ENCODE peak calls at places on chromosomes 13 and 19, in five cellular contexts. One of them, this sample, is unnamed.

GRCh38 chr13:44627441-44627840 is 51.3 kb upstream of the TSC22D1 start:
- DNase-seq in A549: no peak
- DNase-seq in H1: no peak
- DNase-seq in HepG2: no peak
- DNase-seq in GM12878: no peak
- DNase-seq in this sample: no peak

GRCh38 chr19:6476155-6476895 is 5.3 kb downstream of the DENND1C start:
- DNase-seq in A549: peak
- DNase-seq in H1: peak
- DNase-seq in HepG2: peak
- DNase-seq in GM12878: no peak
- DNase-seq in this sample: peak

GRCh38 chr19:56350416-56351045 is 35.9 kb upstream of the ZSCAN5A start:
- DNase-seq in A549: peak
- DNase-seq in H1: no peak
- DNase-seq in HepG2: peak
- DNase-seq in GM12878: peak
- DNase-seq in this sample: peak

GRCh38 chr13:99756281-99756680 is 215.3 kb downstream of the ZIC5 start:
- DNase-seq in A549: no peak
- DNase-seq in H1: no peak
- DNase-seq in HepG2: peak
- DNase-seq in GM12878: no peak
- DNase-seq in this sample: no peak

GRCh38 chr19:54316746-54317107 is 3.8 kb upstream of the LILRA5 start:
- DNase-seq in A549: no peak
- DNase-seq in H1: peak
- DNase-seq in HepG2: no peak
- DNase-seq in GM12878: no peak
- DNase-seq in this sample: no peak

GRCh38 chr19:41872384-41872774 is 4.7 kb upstream of the CD79A start:
- DNase-seq in A549: no peak
- DNase-seq in H1: no peak
- DNase-seq in HepG2: no peak
- DNase-seq in GM12878: no peak
- DNase-seq in this sample: no peak

GRCh38 chr13:48891586-48891985 is 84.1 kb upstream of the FNDC3A start:
- DNase-seq in A549: no peak
- DNase-seq in H1: no peak
- DNase-seq in HepG2: peak
- DNase-seq in GM12878: no peak
- DNase-seq in this sample: no peak

GRCh38 chr13:79767126-79767525 is 286.2 kb downstream of the NDFIP2 start:
- DNase-seq in A549: no peak
- DNase-seq in H1: no peak
- DNase-seq in HepG2: no peak
- DNase-seq in GM12878: no peak
- DNase-seq in this sample: no peak

GRCh38 chr13:66415444-66415843 is 814.7 kb downstream of the PCDH9 start:
- DNase-seq in A549: no peak
- DNase-seq in H1: no peak
- DNase-seq in HepG2: no peak
- DNase-seq in GM12878: no peak
- DNase-seq in this sample: no peak

GRCh38 chr19:47376589-47377144 is 27.6 kb downstream of the DHX34 start:
- DNase-seq in A549: no peak
- DNase-seq in H1: no peak
- DNase-seq in HepG2: no peak
- DNase-seq in GM12878: no peak
- DNase-seq in this sample: no peak

GRCh38 chr19:20186163-20186562 is 19.1 kb downstream of the ZNF486 start:
- DNase-seq in A549: no peak
- DNase-seq in H1: no peak
- DNase-seq in HepG2: no peak
- DNase-seq in GM12878: no peak
- DNase-seq in this sample: no peak

GRCh38 chr19:50184196-50184595 is 19.2 kb upstream of the MYH14 start:
- DNase-seq in A549: no peak
- DNase-seq in H1: no peak
- DNase-seq in HepG2: no peak
- DNase-seq in GM12878: no peak
- DNase-seq in this sample: no peak

GRCh38 chr13:93146584-93147292 is 79.9 kb upstream of the GPC6 start:
- DNase-seq in A549: no peak
- DNase-seq in H1: no peak
- DNase-seq in HepG2: no peak
- DNase-seq in GM12878: no peak
- DNase-seq in this sample: no peak

GRCh38 chr13:23621316-23621645 is 51.1 kb downstream of the TNFRSF19 start:
- DNase-seq in A549: peak
- DNase-seq in H1: no peak
- DNase-seq in HepG2: peak
- DNase-seq in GM12878: no peak
- DNase-seq in this sample: no peak

GRCh38 chr19:4012975-4013634 is 5.6 kb downstream of the PIAS4 start:
- DNase-seq in A549: no peak
- DNase-seq in H1: no peak
- DNase-seq in HepG2: no peak
- DNase-seq in GM12878: no peak
- DNase-seq in this sample: no peak

DNA sequence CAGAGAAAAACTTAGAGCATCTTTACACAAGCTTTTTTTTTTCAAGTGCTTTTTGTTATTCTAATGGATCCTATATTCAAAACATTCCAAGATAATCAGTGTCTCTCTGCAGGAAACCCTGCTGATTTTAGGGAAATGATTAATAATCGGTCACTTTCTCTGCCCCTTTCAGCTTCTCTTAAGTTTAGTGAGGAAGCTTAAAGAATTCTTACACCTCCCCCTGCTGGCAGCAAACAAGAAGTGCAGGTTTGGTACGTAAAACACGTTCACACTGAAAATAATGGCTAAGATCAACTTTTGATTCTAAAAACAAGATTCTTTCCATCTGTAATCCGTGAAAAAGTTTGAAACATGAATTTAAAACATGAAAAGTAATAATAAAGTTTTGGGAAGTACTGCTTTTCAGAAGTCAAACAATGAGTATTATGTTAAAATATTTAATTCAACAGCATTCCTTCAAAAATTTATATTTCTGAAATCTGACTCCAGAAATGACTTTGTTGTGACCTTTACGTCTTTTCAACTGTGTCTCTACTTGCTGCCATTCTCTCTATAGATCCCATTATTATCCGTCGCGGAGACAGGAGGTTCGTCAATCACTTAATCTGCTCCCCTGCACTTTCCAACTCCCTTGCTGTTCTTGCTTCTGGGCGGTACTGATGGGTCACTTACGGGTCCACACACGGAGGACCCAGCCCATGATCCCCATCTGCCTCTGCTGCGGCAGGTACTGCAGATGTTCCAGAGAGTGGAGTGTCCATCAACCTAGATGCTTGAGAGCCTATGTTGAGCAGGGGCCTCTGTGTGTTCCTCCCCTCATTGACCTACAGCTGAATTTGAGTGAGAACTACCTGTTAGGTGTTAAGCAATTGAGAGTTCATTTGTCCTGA is 203.1 kb upstream of the EDNRB start:
- DNase-seq in A549: peak
- DNase-seq in H1: no peak
- DNase-seq in HepG2: peak
- DNase-seq in GM12878: peak
- DNase-seq in this sample: peak
- TF ChIP-seq MAX in A549: no peak
- TF ChIP-seq MAX in H1: no peak
- TF ChIP-seq MAX in HepG2: no peak
- TF ChIP-seq MAX in GM12878: no peak
- TF ChIP-seq MAX in this sample: no peak

GRCh38 chr19:48819366-48819816 is 8.6 kb upstream of the BCAT2 start:
- DNase-seq in A549: no peak
- DNase-seq in H1: no peak
- DNase-seq in HepG2: no peak
- DNase-seq in GM12878: no peak
- DNase-seq in this sample: peak
- TF ChIP-seq KDM1A in A549: no peak
- TF ChIP-seq KDM1A in H1: no peak
- TF ChIP-seq KDM1A in HepG2: no peak
- TF ChIP-seq KDM1A in GM12878: no peak
- TF ChIP-seq KDM1A in this sample: peak

DNA sequence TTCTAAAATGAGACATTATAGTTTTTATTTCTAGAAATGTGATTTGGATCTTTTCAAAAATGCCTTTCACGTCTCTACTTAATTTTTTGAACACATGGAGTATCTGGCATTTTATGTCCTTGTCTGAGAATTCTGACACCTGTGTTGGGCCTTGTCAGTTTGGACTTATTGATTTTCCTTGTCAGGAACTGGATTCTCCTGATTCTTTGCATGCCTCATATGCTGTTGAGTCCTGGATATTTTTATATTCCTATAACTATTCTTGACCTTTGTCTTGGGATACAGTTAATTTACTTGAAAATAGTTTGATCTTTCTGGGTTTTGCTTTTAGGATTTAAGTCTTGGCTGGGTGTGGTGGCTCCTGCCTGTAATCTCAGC is 10.3 kb downstream of the ADPRHL1 start:
- DNase-seq in A549: no peak
- DNase-seq in H1: no peak
- DNase-seq in HepG2: no peak
- DNase-seq in GM12878: no peak
- DNase-seq in this sample: no peak
- TF ChIP-seq USF2 in A549: no peak
- TF ChIP-seq USF2 in H1: no peak
- TF ChIP-seq USF2 in HepG2: no peak
- TF ChIP-seq USF2 in GM12878: no peak
- TF ChIP-seq USF2 in this sample: no peak

GRCh38 chr19:43435775-43436174 is 21.1 kb downstream of the TEX101 start:
- DNase-seq in A549: no peak
- DNase-seq in H1: no peak
- DNase-seq in HepG2: no peak
- DNase-seq in GM12878: no peak
- DNase-seq in this sample: no peak

GRCh38 chr19:43439183-43440063 is 24.7 kb downstream of the TEX101 start:
- DNase-seq in A549: peak
- DNase-seq in H1: no peak
- DNase-seq in HepG2: peak
- DNase-seq in GM12878: no peak
- DNase-seq in this sample: no peak

GRCh38 chr19:43441736-43442135 is 23.7 kb downstream of the LYPD3 start:
- DNase-seq in A549: no peak
- DNase-seq in H1: no peak
- DNase-seq in HepG2: no peak
- DNase-seq in GM12878: no peak
- DNase-seq in this sample: no peak

GRCh38 chr19:43437712-43438111 is 23.0 kb downstream of the TEX101 start:
- DNase-seq in A549: no peak
- DNase-seq in H1: no peak
- DNase-seq in HepG2: no peak
- DNase-seq in GM12878: no peak
- DNase-seq in this sample: no peak

GRCh38 chr19:43438291-43439162 is 23.8 kb downstream of the TEX101 start:
- DNase-seq in A549: peak
- DNase-seq in H1: no peak
- DNase-seq in HepG2: no peak
- DNase-seq in GM12878: no peak
- DNase-seq in this sample: no peak
- TF ChIP-seq MAX in A549: no peak
- TF ChIP-seq MAX in H1: no peak
- TF ChIP-seq MAX in HepG2: no peak
- TF ChIP-seq MAX in GM12878: no peak
- TF ChIP-seq MAX in this sample: no peak

DNA sequence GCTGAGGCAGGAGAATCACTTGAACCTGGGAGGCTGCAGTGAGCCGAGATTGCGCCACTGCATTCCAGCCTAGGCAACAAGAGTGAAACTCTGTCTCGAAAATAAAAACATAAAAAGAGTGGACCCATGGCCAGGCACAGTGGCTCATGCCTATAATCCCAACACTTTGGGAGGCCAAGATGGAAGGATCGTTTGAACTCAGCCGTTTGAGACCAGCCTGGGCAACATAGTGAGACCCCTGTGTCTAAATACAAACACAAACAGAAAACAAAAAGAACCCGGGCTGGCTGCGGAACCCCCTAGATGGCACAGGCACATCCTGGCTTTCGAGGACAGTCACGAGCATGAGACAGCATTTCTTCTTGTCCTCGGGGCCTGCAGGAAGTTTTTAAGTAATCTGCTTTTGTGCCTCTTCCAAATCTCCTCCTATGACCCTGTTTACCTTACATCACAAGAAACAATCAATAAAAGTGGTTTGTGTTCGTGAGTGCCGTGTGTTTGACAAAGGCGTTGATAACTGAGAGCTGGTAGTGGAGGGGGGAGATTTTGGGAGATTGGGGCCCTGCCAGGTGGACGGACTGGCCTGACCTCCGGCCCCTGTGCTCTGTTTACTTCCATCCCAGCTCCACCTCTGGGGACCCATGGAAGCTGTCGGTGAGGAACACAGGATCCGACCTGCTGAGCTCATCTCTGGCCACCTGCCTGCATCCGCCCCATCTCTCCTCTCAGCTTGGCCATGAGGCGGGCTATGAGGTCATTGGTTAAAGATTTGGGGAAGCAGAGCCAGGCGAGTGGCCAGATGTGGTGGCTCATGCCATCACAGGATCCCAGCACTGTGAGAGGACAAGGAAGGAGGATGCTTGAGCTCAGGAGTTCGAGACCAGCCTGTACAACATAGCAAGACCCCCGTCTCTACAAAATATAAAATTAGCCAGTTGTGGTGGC is 5.9 kb upstream of the GDF15 start:
- DNase-seq in A549: peak
- DNase-seq in H1: no peak
- DNase-seq in HepG2: peak
- DNase-seq in GM12878: no peak
- DNase-seq in this sample: peak
- TF ChIP-seq KDM1A in A549: no peak
- TF ChIP-seq KDM1A in H1: no peak
- TF ChIP-seq KDM1A in HepG2: peak
- TF ChIP-seq KDM1A in GM12878: no peak
- TF ChIP-seq KDM1A in this sample: peak

GRCh38 chr19:2699413-2700142 is 2.9 kb downstream of the GNG7 start:
- DNase-seq in A549: no peak
- DNase-seq in H1: no peak
- DNase-seq in HepG2: no peak
- DNase-seq in GM12878: no peak
- DNase-seq in this sample: no peak
- TF ChIP-seq USF2 in A549: no peak
- TF ChIP-seq USF2 in H1: no peak
- TF ChIP-seq USF2 in HepG2: no peak
- TF ChIP-seq USF2 in GM12878: no peak
- TF ChIP-seq USF2 in this sample: no peak